ENCODE peak calls at places on chromosome 6, in ten cellular contexts. R is fibroblast of the aortic adventitia, Q is neural crest cell, X is testis, S is astrocyte of the cerebellum, W is brain microvascular endothelial cell, P is astrocyte of the spinal cord, Z is sigmoid colon, Y is type B pancreatic cell, E is progenitor cell of endocrine pancreas. J is an unnamed sample.
A peak's percentile ranks its signal among the peaks of the same experiment; 100 is the strongest.

GRCh38 chr6:37131104-37131959 is 38.6 kb upstream of the PIM1 start:
- DNase-seq in X (peak; percentile 44), Y (no peak), S (peak; percentile 39), Q (peak; percentile 32), W (no peak), R (peak; percentile 34), P (peak; percentile 77), Z (peak; percentile 97), E (no peak), J (no peak)

GRCh38 chr6:38239719-38240451 is 399.8 kb downstream of the BTBD9 start:
- DNase-seq in P (peak; percentile 27), S (no peak), Z (no peak), R (peak; percentile 52), Q (no peak), Y (no peak), X (no peak), E (no peak), W (no peak), J (no peak)

GRCh38 chr6:14423330-14423729 is 305.8 kb downstream of the CD83 start:
- DNase-seq in Y (no peak), R (peak; percentile 15), E (no peak), W (peak; percentile 17), P (no peak), S (no peak), Q (no peak), X (no peak), Z (no peak), J (no peak)

GRCh38 chr6:142822882-142823578 is 121.9 kb downstream of the HIVEP2 start:
- DNase-seq in Q (no peak), Z (no peak), W (no peak), X (peak; percentile 26), E (no peak), Y (no peak), S (no peak), P (no peak), R (no peak), J (no peak)

GRCh38 chr6:26550250-26550993 is 12.3 kb downstream of the HMGN4 start:
- DNase-seq in Q (peak; percentile 62), Z (peak; percentile 80), X (peak; percentile 79), Y (peak; percentile 76), S (no peak), P (peak; percentile 57), W (no peak), R (peak; percentile 16), E (peak; percentile 62), J (no peak)

GRCh38 chr6:106883808-106884262 is 90.7 kb downstream of the CD24 start:
- DNase-seq in W (no peak), E (no peak), X (no peak), Z (no peak), R (no peak), P (no peak), Y (no peak), S (no peak), Q (no peak), J (no peak)

GRCh38 chr6:116101298-116101718 is 655 bp downstream of the NT5DC1 start:
- DNase-seq in P (no peak), Z (no peak), Q (no peak), X (peak; percentile 91), R (no peak), W (no peak), S (no peak), E (no peak), Y (no peak), J (no peak)

GRCh38 chr6:88585081-88585692 is 378.2 kb downstream of the RNGTT start:
- DNase-seq in Z (no peak), R (no peak), W (no peak), X (no peak), E (no peak), Y (no peak), Q (no peak), P (no peak), S (no peak), J (no peak)

GRCh38 chr6:2944405-2945068 is 26.8 kb downstream of the SERPINB6 start:
- DNase-seq in R (no peak), E (no peak), Z (no peak), X (no peak), W (no peak), Y (no peak), P (no peak), S (no peak), Q (no peak), J (no peak)

GRCh38 chr6:81731814-81732213 is 20.7 kb downstream of the TENT5A start:
- DNase-seq in S (no peak), R (no peak), Q (no peak), E (no peak), Y (no peak), Z (no peak), W (peak; percentile 43), X (no peak), P (peak; percentile 41), J (no peak)

GRCh38 chr6:113953346-113953745 is 17.6 kb downstream of the HDAC2 start:
- DNase-seq in R (peak; percentile 30), Z (no peak), Y (no peak), X (no peak), E (no peak), Q (no peak), S (no peak), W (no peak), P (peak; percentile 61), J (no peak)

GRCh38 chr6:163565140-163565539 is 150.6 kb downstream of the QKI start:
- DNase-seq in Q (no peak), X (no peak), W (peak; percentile 60), P (peak; percentile 51), Z (no peak), Y (no peak), E (no peak), S (no peak), R (no peak), J (no peak)

GRCh38 chr6:148231572-148231971 is 111.1 kb upstream of the SASH1 start:
- DNase-seq in R (peak; percentile 73), Z (no peak), Y (no peak), P (peak; percentile 56), W (peak; percentile 81), S (no peak), Q (no peak), X (no peak), E (no peak), J (no peak)

GRCh38 chr6:166586424-166587156 is at the start of gene RAMACL:
- DNase-seq in Y (no peak), E (no peak), S (no peak), Q (no peak), X (peak; percentile 67), R (no peak), P (no peak), W (no peak), Z (no peak), J (no peak)

GRCh38 chr6:30006170-30007131 is 54.6 kb upstream of the POLR1H start:
- DNase-seq in Q (no peak), X (peak; percentile 58), P (no peak), Y (no peak), Z (peak; percentile 72), E (no peak), S (no peak), W (no peak), R (peak; percentile 5), J (no peak)

GRCh38 chr6:53517021-53517420 is 27.9 kb downstream of the GCLC start:
- DNase-seq in Q (no peak), P (no peak), X (no peak), S (no peak), E (no peak), R (no peak), W (peak; percentile 34), Y (no peak), Z (no peak), J (no peak)

GRCh38 chr6:134358320-134358719 is 40.4 kb upstream of the SGK1 start:
- DNase-seq in S (no peak), W (peak; percentile 82), R (peak; percentile 99), E (no peak), Y (no peak), X (no peak), Z (no peak), Q (no peak), P (no peak), J (no peak)

GRCh38 chr6:151690303-151690702 is 117.2 kb upstream of the ESR1 start:
- DNase-seq in Q (no peak), P (no peak), W (no peak), Y (no peak), X (no peak), S (no peak), Z (no peak), E (no peak), R (peak; percentile 77), J (no peak)
- TF ChIP-seq CTCF in Q (no peak), P (no peak), W (no peak), Y (no peak), X (no peak), S (no peak), Z (no peak), E (no peak), R (peak; percentile 26), J (no peak)

GRCh38 chr6:13156381-13156780 is 172.0 kb downstream of the TBC1D7 start:
- DNase-seq in E (no peak), Z (no peak), Q (no peak), Y (no peak), P (peak; percentile 32), X (no peak), S (peak; percentile 27), R (peak; percentile 2), W (no peak), J (no peak)
- TF ChIP-seq CTCF in E (no peak), Z (no peak), Q (no peak), Y (no peak), P (no peak), X (no peak), S (no peak), R (no peak), W (no peak), J (no peak)

DNA sequence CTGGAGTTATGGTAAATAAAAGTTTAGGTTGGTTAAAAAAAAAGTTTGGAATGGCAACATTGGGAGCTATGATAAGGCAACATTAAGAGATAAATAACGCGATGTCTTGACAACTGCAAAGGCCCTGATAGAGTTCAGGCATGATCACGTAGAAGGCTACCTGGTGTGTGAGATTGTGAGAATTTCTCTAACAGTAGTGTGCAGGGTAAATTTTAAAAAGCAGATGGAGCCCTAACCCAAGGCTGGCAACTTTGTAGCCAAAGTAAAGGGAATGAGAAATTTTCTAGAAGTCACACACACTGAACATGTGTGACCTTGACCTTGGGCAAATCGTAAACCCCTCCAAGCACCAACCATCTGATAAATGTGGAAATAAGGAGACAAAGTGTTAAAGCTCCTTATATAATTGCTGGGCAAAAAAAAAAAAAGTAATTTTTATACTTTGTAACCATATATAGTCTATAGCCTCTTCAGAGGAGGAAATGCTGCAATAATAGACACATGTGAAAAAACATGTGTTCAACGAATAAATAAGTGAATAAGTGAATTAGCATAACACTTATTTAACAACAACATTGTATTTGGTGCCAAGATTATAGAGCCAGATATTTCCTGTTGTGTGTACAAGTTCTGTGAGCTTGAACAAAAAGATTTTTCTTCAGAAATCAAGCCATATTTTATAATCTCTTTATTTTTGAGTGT is 18.2 kb downstream of the KCNQ5 start:
- DNase-seq in Q (no peak), W (no peak), Z (no peak), X (no peak), E (no peak), S (no peak), R (no peak), Y (no peak), P (no peak), J (no peak)
- TF ChIP-seq CTCF in Q (no peak), W (no peak), Z (no peak), X (no peak), E (no peak), S (no peak), R (peak; percentile 14), Y (no peak), P (no peak), J (no peak)

GRCh38 chr6:127550403-127550802 is 26.6 kb upstream of the C6orf58 start:
- DNase-seq in S (no peak), P (peak; percentile 80), Y (no peak), R (peak; percentile 49), W (no peak), X (no peak), Q (no peak), Z (no peak), E (no peak), J (no peak)

GRCh38 chr6:127554435-127555006 is 22.5 kb upstream of the C6orf58 start:
- DNase-seq in Z (no peak), E (no peak), R (peak; percentile 45), Y (no peak), S (no peak), X (no peak), Q (no peak), P (peak; percentile 34), W (peak; percentile 42), J (no peak)
- TF ChIP-seq CTCF in Z (peak; percentile 24), E (peak; percentile 49), R (peak; percentile 45), Y (peak; percentile 67), S (peak; percentile 56), X (no peak), Q (peak; percentile 55), P (peak; percentile 51), W (peak; percentile 72), J (peak; percentile 57)

J was measured in AG04450.